ENCODE peak calls at places on chromosome 22, in five cellular contexts. M, V, B, S and Q are unnamed samples.

GRCh38 chr22:22886546-22886945 is 1.1 kb upstream of the IGLL5 start:
- DNase-seq in M (no peak), V (no peak), B (no peak), S (no peak), Q (no peak)

GRCh38 chr22:45602824-45603301 is 68.8 kb upstream of the ATXN10 start:
- DNase-seq in M (no peak), V (no peak), B (no peak), S (no peak), Q (no peak)

GRCh38 chr22:36454916-36455570 is 26.4 kb downstream of the TXN2 start:
- DNase-seq in M (peak), V (peak), B (peak), S (peak), Q (peak)

GRCh38 chr22:46769191-46769675 is 6.8 kb downstream of the TBC1D22A start:
- DNase-seq in M (peak), V (no peak), B (no peak), S (peak), Q (no peak)

GRCh38 chr22:41302016-41302767 is 867 bp downstream of the ZC3H7B start:
- DNase-seq in M (no peak), V (no peak), B (no peak), S (no peak), Q (no peak)

GRCh38 chr22:18005201-18005926 is 19.0 kb downstream of the MICAL3 start:
- DNase-seq in M (peak), V (no peak), B (no peak), S (no peak), Q (no peak)

GRCh38 chr22:19868773-19869471 is 14.2 kb upstream of the GNB1L start:
- DNase-seq in M (peak), V (peak), B (peak), S (peak), Q (no peak)

GRCh38 chr22:25187469-25187868 is 12.2 kb upstream of the CRYBB3 start:
- DNase-seq in M (no peak), V (no peak), B (no peak), S (no peak), Q (no peak)

GRCh38 chr22:37897805-37898204 is 8.3 kb upstream of the MICALL1 start:
- DNase-seq in M (no peak), V (no peak), B (no peak), S (no peak), Q (no peak)

GRCh38 chr22:19806213-19807160 is 45.9 kb downstream of the TBX1 start:
- DNase-seq in M (no peak), V (no peak), B (peak), S (no peak), Q (peak)